ENCODE peak calls at places on chromosomes 1 and 21, in four cellular contexts. W is AG10803, Q is glutamatergic neuron, S is HFF-Myc. Z is an unnamed sample.

GRCh38 chr1:58815680-58816071 is 31.8 kb upstream of the JUN start:
- DNase-seq in W (no peak), Q (no peak), S (no peak), Z (peak)

GRCh38 chr1:3514404-3514803 is 59.9 kb downstream of the ARHGEF16 start:
- DNase-seq in W (no peak), Q (no peak), S (no peak), Z (no peak)

GRCh38 chr1:2972011-2972878 is 49.0 kb upstream of the ACTRT2 start:
- DNase-seq in W (no peak), Q (peak), S (no peak), Z (no peak)

GRCh38 chr1:39825432-39825941 is 36.8 kb upstream of the BMP8B start:
- DNase-seq in W (no peak), Q (no peak), S (no peak), Z (no peak)

GRCh38 chr1:160062134-160062533 is 7.8 kb downstream of the KCNJ10 start:
- DNase-seq in W (no peak), Q (no peak), S (no peak), Z (no peak)

GRCh38 chr1:164830628-164831027 is 271.6 kb downstream of the PBX1 start:
- DNase-seq in W (no peak), Q (no peak), S (no peak), Z (no peak)

GRCh38 chr21:15003463-15004135 is 61.2 kb downstream of the NRIP1 start:
- DNase-seq in W (no peak), Q (peak), S (no peak), Z (no peak)

GRCh38 chr1:75632350-75632949 is 21.5 kb upstream of the SLC44A5 start:
- DNase-seq in W (peak), Q (no peak), S (peak), Z (peak)

GRCh38 chr1:116508984-116509980 is 61.5 kb downstream of the CD58 start:
- DNase-seq in W (peak), Q (no peak), S (peak), Z (no peak)

GRCh38 chr1:36966242-36966641 is 68.1 kb downstream of the GRIK3 start:
- DNase-seq in W (peak), Q (no peak), S (peak), Z (no peak)

GRCh38 chr21:42583150-42583991 is 69.7 kb downstream of the SLC37A1 start:
- DNase-seq in W (no peak), Q (no peak), S (no peak), Z (no peak)

GRCh38 chr1:160651428-160652064 is 4.7 kb upstream of the SLAMF1 start:
- DNase-seq in W (no peak), Q (no peak), S (no peak), Z (no peak)

GRCh38 chr1:95169544-95169943 is 52.4 kb downstream of the TLCD4 start:
- DNase-seq in W (no peak), Q (no peak), S (no peak), Z (no peak)

GRCh38 chr21:33261635-33262034 is 4.5 kb upstream of the IL10RB start:
- DNase-seq in W (peak), Q (no peak), S (no peak), Z (no peak)

GRCh38 chr1:156295391-156295947 is at the start of gene GLMP:
- DNase-seq in W (peak), Q (peak), S (no peak), Z (peak)

GRCh38 chr1:6511056-6511455 is 19.6 kb upstream of the PLEKHG5 start:
- DNase-seq in W (no peak), Q (no peak), S (no peak), Z (no peak)

GRCh38 chr1:48853006-48853405 is 76.3 kb upstream of the BEND5 start:
- DNase-seq in W (peak), Q (no peak), S (peak), Z (no peak)

GRCh38 chr1:21655259-21655658 is 13.9 kb downstream of the RAP1GAP start:
- DNase-seq in W (no peak), Q (no peak), S (no peak), Z (no peak)

GRCh38 chr1:214584805-214585766 is 17.9 kb upstream of the CENPF start:
- DNase-seq in W (peak), Q (no peak), S (no peak), Z (peak)

GRCh38 chr1:235022341-235023196 is 106.1 kb downstream of the TOMM20 start:
- DNase-seq in W (no peak), Q (no peak), S (no peak), Z (no peak)

GRCh38 chr1:111955755-111956154 is 33.7 kb downstream of the KCND3 start:
- DNase-seq in W (peak), Q (no peak), S (peak), Z (no peak)

GRCh38 chr1:54273092-54273836 is 73.3 kb downstream of the MRPL37 start:
- DNase-seq in W (peak), Q (peak), S (peak), Z (no peak)

GRCh38 chr1:15550573-15550972 is 23.9 kb downstream of the DNAJC16 start:
- DNase-seq in W (no peak), Q (no peak), S (no peak), Z (no peak)

GRCh38 chr1:205907794-205908193 is 35.5 kb downstream of the SLC26A9 start:
- DNase-seq in W (peak), Q (no peak), S (no peak), Z (no peak)

GRCh38 chr1:110627763-110628162 is 21.6 kb upstream of the KCNA2 start:
- DNase-seq in W (no peak), Q (no peak), S (no peak), Z (no peak)

GRCh38 chr1:180181048-180181447 is 26.4 kb downstream of the QSOX1 start:
- DNase-seq in W (peak), Q (peak), S (no peak), Z (no peak)

GRCh38 chr1:201334325-201335173 is 42.9 kb downstream of the TNNT2 start:
- DNase-seq in W (peak), Q (peak), S (no peak), Z (no peak)

GRCh38 chr1:190747643-190748186 is 270.1 kb upstream of the BRINP3 start:
- DNase-seq in W (no peak), Q (no peak), S (no peak), Z (no peak)

GRCh38 chr1:106222415-106222814 is 834.1 kb upstream of the PRMT6 start:
- DNase-seq in W (no peak), Q (no peak), S (no peak), Z (no peak)

GRCh38 chr1:106217765-106218164 is 838.7 kb upstream of the PRMT6 start:
- DNase-seq in W (no peak), Q (no peak), S (no peak), Z (no peak)
- TF ChIP-seq CTCF in W (no peak), Q (peak), S (no peak), Z (no peak)

GRCh38 chr1:226201029-226201593 is 14.6 kb upstream of the ACBD3 start:
- DNase-seq in W (no peak), Q (no peak), S (no peak), Z (peak)
- TF ChIP-seq CTCF in W (peak), Q (no peak), S (peak), Z (peak)

DNA sequence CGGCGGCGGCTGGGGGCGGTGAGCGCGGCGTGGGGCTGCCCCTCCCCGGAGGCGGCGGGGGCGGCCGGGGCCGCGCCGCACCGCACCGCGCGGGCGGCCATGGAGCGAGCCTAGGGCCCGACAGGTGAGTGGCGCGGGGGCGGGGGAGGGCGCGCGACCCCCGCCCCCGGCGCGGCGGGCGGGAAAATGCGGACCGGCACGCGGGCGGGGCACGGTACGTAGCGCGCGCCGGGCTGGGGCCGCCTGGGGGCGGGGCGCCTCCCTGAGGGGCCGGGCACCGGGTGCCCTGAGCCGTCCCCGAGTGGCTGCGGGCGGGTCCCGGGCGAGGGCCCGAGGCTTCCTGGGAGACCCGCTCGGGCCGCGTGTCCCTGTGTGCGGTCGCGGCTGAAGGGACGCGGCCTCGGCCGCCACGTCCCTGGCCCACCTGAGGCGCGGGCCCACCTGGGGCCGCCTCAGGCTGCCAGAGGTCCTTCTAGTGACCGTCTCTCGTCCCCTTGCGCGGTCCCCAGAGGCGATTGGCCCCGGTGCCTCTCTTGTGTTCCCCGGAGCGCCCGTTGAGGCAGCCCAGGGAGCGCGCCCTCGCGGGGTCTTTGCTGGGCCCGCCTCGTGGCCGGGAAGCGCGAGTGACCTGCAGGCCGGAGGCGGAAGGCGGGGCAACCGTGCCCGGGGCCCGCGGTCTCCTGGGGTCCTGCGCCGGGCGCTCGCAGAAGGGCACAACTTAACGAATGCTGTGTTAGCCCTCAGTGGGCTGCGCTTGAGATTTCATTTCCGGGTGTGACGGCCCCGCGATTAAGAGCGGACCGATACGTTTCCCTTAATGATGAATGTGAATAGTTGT is 500 bp downstream of the FAM20B start:
- DNase-seq in W (peak), Q (peak), S (no peak), Z (peak)
- TF ChIP-seq CTCF in W (no peak), Q (no peak), S (no peak), Z (no peak)

GRCh38 chr1:32741417-32742131 is 39.0 kb upstream of the SYNC start:
- DNase-seq in W (no peak), Q (no peak), S (no peak), Z (peak)
- TF ChIP-seq CTCF in W (peak), Q (peak), S (peak), Z (no peak)

Z was measured in GM20000.